ENCODE peak calls at places on chromosome 14, in eight cellular contexts. One of them, this sample, is unnamed.
A peak's percentile ranks its signal among the peaks of the same experiment; 100 is the strongest.

GRCh38 chr14:43687866-43688265 is 819.2 kb downstream of the FSCB start:
- DNase-seq in psoas muscle: no peak
- DNase-seq in B cell: no peak
- DNase-seq in neural crest cell: no peak
- DNase-seq in mesothelial cell of epicardium: no peak
- DNase-seq in GM06990: no peak
- DNase-seq in fibroblast of pulmonary artery: peak; percentile 77
- DNase-seq in GM20000: no peak
- DNase-seq in this sample: no peak

GRCh38 chr14:100106260-100106659 is 41.0 kb downstream of the EVL start:
- DNase-seq in GM06990: no peak
- DNase-seq in psoas muscle: no peak
- DNase-seq in B cell: no peak
- DNase-seq in mesothelial cell of epicardium: no peak
- DNase-seq in fibroblast of pulmonary artery: no peak
- DNase-seq in neural crest cell: no peak
- DNase-seq in GM20000: no peak
- DNase-seq in this sample: no peak

GRCh38 chr14:93023039-93023438 is 92.7 kb downstream of the ITPK1 start:
- DNase-seq in B cell: no peak
- DNase-seq in fibroblast of pulmonary artery: no peak
- DNase-seq in GM20000: no peak
- DNase-seq in mesothelial cell of epicardium: no peak
- DNase-seq in neural crest cell: no peak
- DNase-seq in psoas muscle: no peak
- DNase-seq in GM06990: no peak
- DNase-seq in this sample: no peak

GRCh38 chr14:37903561-37904191 is 304.0 kb upstream of the SSTR1 start:
- DNase-seq in psoas muscle: no peak
- DNase-seq in B cell: no peak
- DNase-seq in GM06990: no peak
- DNase-seq in GM20000: peak; percentile 26
- DNase-seq in fibroblast of pulmonary artery: peak; percentile 70
- DNase-seq in neural crest cell: peak; percentile 8
- DNase-seq in mesothelial cell of epicardium: no peak
- DNase-seq in this sample: no peak

GRCh38 chr14:31945701-31946100 is 131.4 kb upstream of the ARHGAP5 start:
- DNase-seq in mesothelial cell of epicardium: no peak
- DNase-seq in GM06990: no peak
- DNase-seq in GM20000: no peak
- DNase-seq in psoas muscle: no peak
- DNase-seq in fibroblast of pulmonary artery: no peak
- DNase-seq in neural crest cell: no peak
- DNase-seq in B cell: no peak
- DNase-seq in this sample: no peak

GRCh38 chr14:58747181-58747580 is 109.4 kb downstream of the DACT1 start:
- DNase-seq in fibroblast of pulmonary artery: peak; percentile 96
- DNase-seq in neural crest cell: no peak
- DNase-seq in GM06990: no peak
- DNase-seq in psoas muscle: peak; percentile 20
- DNase-seq in mesothelial cell of epicardium: no peak
- DNase-seq in B cell: no peak
- DNase-seq in GM20000: no peak
- DNase-seq in this sample: no peak

GRCh38 chr14:22189873-22190272 is 399.2 kb downstream of the DAD1 start:
- DNase-seq in neural crest cell: no peak
- DNase-seq in GM06990: no peak
- DNase-seq in psoas muscle: no peak
- DNase-seq in fibroblast of pulmonary artery: no peak
- DNase-seq in mesothelial cell of epicardium: no peak
- DNase-seq in B cell: no peak
- DNase-seq in GM20000: no peak
- DNase-seq in this sample: no peak

GRCh38 chr14:28613526-28613925 is 153.1 kb upstream of the FOXG1 start:
- DNase-seq in neural crest cell: no peak
- DNase-seq in psoas muscle: no peak
- DNase-seq in B cell: no peak
- DNase-seq in GM06990: no peak
- DNase-seq in fibroblast of pulmonary artery: no peak
- DNase-seq in mesothelial cell of epicardium: no peak
- DNase-seq in GM20000: no peak
- DNase-seq in this sample: no peak

GRCh38 chr14:78446807-78447206 is 276.6 kb downstream of the NRXN3 start:
- DNase-seq in mesothelial cell of epicardium: no peak
- DNase-seq in GM06990: no peak
- DNase-seq in neural crest cell: no peak
- DNase-seq in fibroblast of pulmonary artery: no peak
- DNase-seq in B cell: no peak
- DNase-seq in GM20000: no peak
- DNase-seq in psoas muscle: no peak
- DNase-seq in this sample: no peak

DNA sequence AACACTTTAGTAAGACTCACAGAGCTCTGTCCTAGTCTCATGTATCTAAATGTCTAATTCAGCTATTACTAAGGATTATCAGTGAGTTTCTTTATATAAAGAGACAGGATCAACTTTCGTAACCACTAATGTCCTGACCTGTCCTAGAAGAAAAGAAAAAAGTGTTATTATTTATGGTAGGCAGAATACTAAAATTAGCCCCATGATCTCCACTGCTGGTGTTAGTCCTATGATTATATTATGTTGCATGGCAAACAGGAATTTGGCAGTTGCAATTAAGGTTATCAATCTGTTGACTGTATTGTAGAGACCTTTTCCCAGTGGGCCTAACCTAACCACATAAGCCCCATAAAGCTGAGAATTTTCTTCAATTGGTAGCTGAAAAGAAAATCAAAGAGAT is 132.9 kb upstream of the DIO2 start:
- DNase-seq in neural crest cell: no peak
- DNase-seq in GM06990: no peak
- DNase-seq in mesothelial cell of epicardium: no peak
- DNase-seq in fibroblast of pulmonary artery: no peak
- DNase-seq in psoas muscle: no peak
- DNase-seq in GM20000: no peak
- DNase-seq in B cell: no peak
- DNase-seq in this sample: no peak
- TF ChIP-seq CTCF in neural crest cell: no peak
- TF ChIP-seq CTCF in GM06990: no peak
- TF ChIP-seq CTCF in mesothelial cell of epicardium: no peak
- TF ChIP-seq CTCF in fibroblast of pulmonary artery: no peak
- TF ChIP-seq CTCF in psoas muscle: no peak
- TF ChIP-seq CTCF in GM20000: no peak
- TF ChIP-seq CTCF in B cell: no peak
- TF ChIP-seq CTCF in this sample: no peak

DNA sequence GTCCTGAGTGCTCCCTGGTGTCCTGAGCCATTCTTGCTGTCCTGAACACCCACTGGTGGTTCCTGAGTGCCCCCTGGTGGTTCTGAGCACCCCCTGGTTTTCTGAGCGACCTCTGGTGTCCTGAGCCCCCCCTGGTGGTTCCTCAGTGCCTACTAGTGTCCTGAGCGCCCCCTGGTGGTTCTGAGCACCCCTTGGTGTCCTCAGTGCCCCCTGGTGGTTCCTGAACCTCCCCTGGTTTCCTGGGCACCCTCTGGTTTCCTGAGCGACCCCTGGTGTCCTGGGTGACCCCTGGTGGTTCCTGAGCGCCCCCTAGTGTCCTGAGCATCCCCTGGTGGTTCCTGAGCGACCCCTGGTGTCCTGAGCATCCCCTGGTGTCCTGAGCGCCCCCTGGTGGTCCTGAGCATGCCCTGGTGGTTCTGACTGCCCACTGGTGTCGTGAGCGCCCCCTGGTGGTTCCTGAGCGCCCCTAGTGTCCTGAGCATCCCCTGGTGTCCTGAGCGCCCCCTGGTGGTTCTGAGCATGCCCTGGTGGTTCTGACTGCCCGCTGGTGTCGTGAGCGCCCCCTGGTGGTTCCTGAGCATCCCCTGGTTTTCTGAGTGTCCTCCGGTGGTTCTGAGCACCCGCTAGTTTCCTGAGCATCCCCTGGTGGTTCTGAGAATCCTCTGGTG is 473.1 kb downstream of the TMEM121 start:
- DNase-seq in GM06990: peak; percentile 37
- DNase-seq in neural crest cell: peak; percentile 1
- DNase-seq in mesothelial cell of epicardium: no peak
- DNase-seq in B cell: no peak
- DNase-seq in fibroblast of pulmonary artery: peak; percentile 0
- DNase-seq in GM20000: peak; percentile 57
- DNase-seq in psoas muscle: peak; percentile 39
- DNase-seq in this sample: no peak
- TF ChIP-seq CTCF in GM06990: peak; percentile 98
- TF ChIP-seq CTCF in neural crest cell: no peak
- TF ChIP-seq CTCF in mesothelial cell of epicardium: no peak
- TF ChIP-seq CTCF in B cell: peak; percentile 49
- TF ChIP-seq CTCF in fibroblast of pulmonary artery: no peak
- TF ChIP-seq CTCF in GM20000: peak; percentile 84
- TF ChIP-seq CTCF in psoas muscle: peak; percentile 26
- TF ChIP-seq CTCF in this sample: no peak

GRCh38 chr14:55582741-55583140 is 2.7 kb downstream of the KTN1 start:
- DNase-seq in GM20000: peak; percentile 38
- DNase-seq in mesothelial cell of epicardium: no peak
- DNase-seq in psoas muscle: no peak
- DNase-seq in B cell: peak; percentile 49
- DNase-seq in GM06990: peak; percentile 45
- DNase-seq in fibroblast of pulmonary artery: no peak
- DNase-seq in neural crest cell: no peak
- DNase-seq in this sample: no peak

GRCh38 chr14:55585854-55586253 is 5.8 kb downstream of the KTN1 start:
- DNase-seq in mesothelial cell of epicardium: no peak
- DNase-seq in GM20000: no peak
- DNase-seq in GM06990: no peak
- DNase-seq in B cell: no peak
- DNase-seq in fibroblast of pulmonary artery: peak; percentile 49
- DNase-seq in neural crest cell: no peak
- DNase-seq in psoas muscle: no peak
- DNase-seq in this sample: no peak

GRCh38 chr14:55581011-55581806 is 1.2 kb downstream of the KTN1 start:
- DNase-seq in GM06990: peak; percentile 62
- DNase-seq in psoas muscle: peak; percentile 40
- DNase-seq in GM20000: peak; percentile 45
- DNase-seq in mesothelial cell of epicardium: peak; percentile 64
- DNase-seq in neural crest cell: peak; percentile 21
- DNase-seq in B cell: peak; percentile 38
- DNase-seq in fibroblast of pulmonary artery: peak; percentile 38
- DNase-seq in this sample: no peak

GRCh38 chr14:55586411-55586810 is 6.4 kb downstream of the KTN1 start:
- DNase-seq in mesothelial cell of epicardium: no peak
- DNase-seq in psoas muscle: no peak
- DNase-seq in GM20000: no peak
- DNase-seq in fibroblast of pulmonary artery: no peak
- DNase-seq in neural crest cell: no peak
- DNase-seq in GM06990: no peak
- DNase-seq in B cell: no peak
- DNase-seq in this sample: no peak

GRCh38 chr14:55583942-55584468 is 4.0 kb downstream of the KTN1 start:
- DNase-seq in GM06990: no peak
- DNase-seq in fibroblast of pulmonary artery: no peak
- DNase-seq in mesothelial cell of epicardium: no peak
- DNase-seq in GM20000: no peak
- DNase-seq in B cell: no peak
- DNase-seq in neural crest cell: no peak
- DNase-seq in psoas muscle: no peak
- DNase-seq in this sample: no peak
- TF ChIP-seq CTCF in GM06990: no peak
- TF ChIP-seq CTCF in fibroblast of pulmonary artery: no peak
- TF ChIP-seq CTCF in mesothelial cell of epicardium: no peak
- TF ChIP-seq CTCF in GM20000: no peak
- TF ChIP-seq CTCF in B cell: no peak
- TF ChIP-seq CTCF in neural crest cell: no peak
- TF ChIP-seq CTCF in psoas muscle: no peak
- TF ChIP-seq CTCF in this sample: no peak

GRCh38 chr14:104685216-104685997 is 4.0 kb upstream of the INF2 start:
- DNase-seq in B cell: peak; percentile 24
- DNase-seq in psoas muscle: no peak
- DNase-seq in GM06990: no peak
- DNase-seq in GM20000: no peak
- DNase-seq in mesothelial cell of epicardium: no peak
- DNase-seq in fibroblast of pulmonary artery: no peak
- DNase-seq in neural crest cell: no peak
- DNase-seq in this sample: no peak
- TF ChIP-seq CTCF in B cell: no peak
- TF ChIP-seq CTCF in psoas muscle: no peak
- TF ChIP-seq CTCF in GM06990: no peak
- TF ChIP-seq CTCF in GM20000: no peak
- TF ChIP-seq CTCF in mesothelial cell of epicardium: no peak
- TF ChIP-seq CTCF in fibroblast of pulmonary artery: no peak
- TF ChIP-seq CTCF in neural crest cell: no peak
- TF ChIP-seq CTCF in this sample: no peak

DNA sequence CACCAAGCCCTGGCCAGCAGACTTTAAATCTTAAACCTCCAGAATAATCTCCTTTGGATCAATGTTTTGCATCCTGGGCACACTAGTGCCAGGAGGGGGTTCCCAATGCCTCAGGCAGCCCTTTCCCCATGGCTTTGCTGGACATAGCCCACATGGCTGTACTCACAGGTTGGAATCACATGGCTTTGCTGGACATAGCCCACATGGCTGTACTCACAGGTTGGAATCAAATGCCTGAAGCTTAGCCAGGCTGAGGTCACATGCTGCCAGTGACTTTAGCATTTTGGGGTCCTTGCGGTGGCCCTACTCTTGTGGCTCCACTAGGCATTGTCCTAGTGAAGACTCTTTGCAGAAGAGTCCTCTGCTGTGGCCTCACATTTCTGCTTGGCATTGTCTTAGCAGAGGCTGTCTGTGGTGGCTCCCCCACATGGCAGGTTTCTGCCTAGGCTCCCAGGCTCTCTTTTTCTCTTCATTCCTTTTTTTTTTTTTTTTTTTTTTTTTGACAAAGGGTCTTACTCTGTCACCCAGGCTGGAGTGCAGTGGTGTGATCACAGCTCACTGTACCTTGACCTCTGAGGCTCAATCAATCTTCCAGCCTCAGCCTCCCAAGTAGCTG is 13.0 kb downstream of the FLVCR2 start:
- DNase-seq in psoas muscle: no peak
- DNase-seq in fibroblast of pulmonary artery: no peak
- DNase-seq in mesothelial cell of epicardium: no peak
- DNase-seq in B cell: no peak
- DNase-seq in GM06990: no peak
- DNase-seq in GM20000: no peak
- DNase-seq in neural crest cell: no peak
- DNase-seq in this sample: no peak
- TF ChIP-seq CTCF in psoas muscle: no peak
- TF ChIP-seq CTCF in fibroblast of pulmonary artery: no peak
- TF ChIP-seq CTCF in mesothelial cell of epicardium: no peak
- TF ChIP-seq CTCF in B cell: no peak
- TF ChIP-seq CTCF in GM06990: no peak
- TF ChIP-seq CTCF in GM20000: no peak
- TF ChIP-seq CTCF in neural crest cell: no peak
- TF ChIP-seq CTCF in this sample: no peak